ENCODE peak calls at places on chromosomes 4 and X, in four cellular contexts. X, H, O and U are unnamed samples.

GRCh38 chr4:109155682-109156243 is 146.7 kb downstream of the COL25A1 start:
- DNase-seq in X (no peak), H (no peak), O (peak; percentile 31), U (no peak)

GRCh38 chr4:72564184-72564583 is 4.8 kb downstream of the ADAMTS3 start:
- DNase-seq in X (no peak), H (peak; percentile 33), O (no peak), U (no peak)

GRCh38 chr4:95889662-95890061 is 49.8 kb downstream of the PDHA2 start:
- DNase-seq in X (no peak), H (no peak), O (peak; percentile 37), U (no peak)

GRCh38 chrX:43661521-43662240 is 5.6 kb downstream of the MAOA start:
- DNase-seq in X (no peak), H (peak; percentile 39), O (peak; percentile 50), U (no peak)

GRCh38 chr4:81030061-81030616 is 369 bp upstream of the BMP3 start:
- DNase-seq in X (no peak), H (no peak), O (no peak), U (no peak)

GRCh38 chr4:101101072-101101471 is 246.3 kb downstream of the PPP3CA start:
- DNase-seq in X (no peak), H (no peak), O (no peak), U (no peak)

GRCh38 chrX:124217289-124218251 is 114.9 kb upstream of the TEX13D start:
- DNase-seq in X (no peak), H (no peak), O (peak; percentile 40), U (no peak)

GRCh38 chrX:105483011-105483410 is 262.5 kb upstream of the TEX13A start:
- DNase-seq in X (no peak), H (no peak), O (no peak), U (no peak)

GRCh38 chrX:107465932-107466620 is 16.6 kb downstream of the FRMPD3 start:
- DNase-seq in X (no peak), H (no peak), O (no peak), U (no peak)

GRCh38 chr4:173046144-173046543 is 122.5 kb upstream of the GALNT7 start:
- DNase-seq in X (no peak), H (no peak), O (no peak), U (no peak)

GRCh38 chr4:163473576-163473975 is at the start of gene TKTL2:
- DNase-seq in X (no peak), H (no peak), O (no peak), U (no peak)

GRCh38 chrX:124462931-124463330 is 116.6 kb downstream of the SH2D1A start:
- DNase-seq in X (no peak), H (no peak), O (no peak), U (no peak)

GRCh38 chr4:45925809-45926208 is 198.0 kb downstream of the GABRG1 start:
- DNase-seq in X (no peak), H (no peak), O (no peak), U (no peak)

GRCh38 chrX:69538321-69538876 is 34.3 kb downstream of the NALF2 start:
- DNase-seq in X (peak; percentile 76), H (peak; percentile 75), O (peak; percentile 60), U (peak; percentile 90)

GRCh38 chr4:95155759-95156451 is 392.9 kb downstream of the UNC5C start:
- DNase-seq in X (no peak), H (no peak), O (peak; percentile 57), U (no peak)

GRCh38 chr4:10656988-10657387 is 27.6 kb downstream of the CLNK start:
- DNase-seq in X (no peak), H (no peak), O (no peak), U (no peak)

GRCh38 chrX:33607042-33607595 is 395.8 kb upstream of the DMD start:
- DNase-seq in X (no peak), H (no peak), O (no peak), U (peak; percentile 60)

GRCh38 chr4:69896530-69897116 is 34.2 kb upstream of the CSN1S1 start:
- DNase-seq in X (no peak), H (no peak), O (peak; percentile 1), U (no peak)

GRCh38 chr4:3311489-3312171 is 18.8 kb downstream of the RGS12 start:
- DNase-seq in X (peak; percentile 62), H (no peak), O (no peak), U (peak; percentile 22)

GRCh38 chr4:119823891-119824290 is 195.3 kb upstream of the PDE5A start:
- DNase-seq in X (no peak), H (no peak), O (no peak), U (no peak)

GRCh38 chrX:56564182-56564885 is 907 bp downstream of the UBQLN2 start:
- DNase-seq in X (peak; percentile 50), H (no peak), O (peak; percentile 65), U (peak; percentile 52)

GRCh38 chr4:75844151-75844662 is 58.0 kb downstream of the PPEF2 start:
- DNase-seq in X (no peak), H (peak; percentile 36), O (peak; percentile 87), U (no peak)

GRCh38 chrX:148417934-148418333 is 82.5 kb upstream of the AFF2 start:
- DNase-seq in X (no peak), H (no peak), O (peak; percentile 5), U (no peak)